ENCODE peak calls at places on chromosomes 13 and 19, in four cellular contexts. R is activated CD4-positive, alpha-beta T cell treated with anti-CD3 and anti-CD28 coated beads for 48 hours; Z is NCI-H2107; N is memory B cell. D is an unnamed sample.

GRCh38 chr19:18431351-18432197 is 6.4 kb downstream of the ISYNA1 start:
- DNase-seq in R (no peak), Z (no peak), N (no peak), D (no peak)

GRCh38 chr13:42594577-42595571 is 20.9 kb downstream of the TNFSF11 start:
- DNase-seq in R (peak), Z (peak), N (peak), D (peak)

GRCh38 chr13:76266566-76266965 is 619.6 kb downstream of the KCTD12 start:
- DNase-seq in R (no peak), Z (no peak), N (no peak), D (no peak)

GRCh38 chr19:18119243-18120105 is 21.9 kb downstream of the MAST3 start:
- DNase-seq in R (peak), Z (no peak), N (peak), D (peak)

GRCh38 chr19:12606796-12607195 is 3.8 kb downstream of the ZNF490 start:
- DNase-seq in R (no peak), Z (no peak), N (no peak), D (no peak)

GRCh38 chr13:79226250-79226649 is 179.8 kb downstream of the RBM26 start:
- DNase-seq in R (no peak), Z (no peak), N (no peak), D (no peak)

GRCh38 chr13:43269037-43269476 is 245.7 kb downstream of the DNAJC15 start:
- DNase-seq in R (no peak), Z (no peak), N (no peak), D (no peak)

GRCh38 chr13:101465877-101466276 is 13.4 kb downstream of the ITGBL1 start:
- DNase-seq in R (no peak), Z (no peak), N (no peak), D (no peak)

GRCh38 chr13:112525306-112525945 is 62.5 kb downstream of the TUBGCP3 start:
- DNase-seq in R (no peak), Z (no peak), N (no peak), D (no peak)

GRCh38 chr13:20351279-20352022 is 119.3 kb upstream of the GJB6 start:
- DNase-seq in R (no peak), Z (no peak), N (no peak), D (no peak)

GRCh38 chr19:46493236-46494114 is 2.2 kb downstream of the PNMA8B start:
- DNase-seq in R (peak), Z (no peak), N (no peak), D (no peak)

GRCh38 chr19:8585894-8586750 is 8.9 kb upstream of the MYO1F start:
- DNase-seq in R (peak), Z (peak), N (no peak), D (no peak)